ENCODE peak calls at places on chromosomes 6 and 20, in six cellular contexts. One of them, this sample, is unnamed.

GRCh38 chr6:53524455-53524815 is 20.5 kb downstream of the GCLC start:
- DNase-seq in aorta: no peak
- DNase-seq in psoas muscle: no peak
- DNase-seq in right cardiac atrium: no peak
- DNase-seq in tibial nerve: no peak
- DNase-seq in adipocyte: peak; percentile 65
- DNase-seq in this sample: peak; percentile 33

GRCh38 chr6:118810420-118811027 is 83.4 kb upstream of the ASF1A start:
- DNase-seq in right cardiac atrium: no peak
- DNase-seq in adipocyte: no peak
- DNase-seq in psoas muscle: no peak
- DNase-seq in tibial nerve: no peak
- DNase-seq in aorta: no peak
- DNase-seq in this sample: no peak

GRCh38 chr6:150729188-150729748 is 129.6 kb downstream of the PLEKHG1 start:
- DNase-seq in tibial nerve: no peak
- DNase-seq in psoas muscle: no peak
- DNase-seq in adipocyte: no peak
- DNase-seq in right cardiac atrium: no peak
- DNase-seq in aorta: no peak
- DNase-seq in this sample: no peak

GRCh38 chr6:157645201-157645795 is 177.7 kb upstream of the SNX9 start:
- DNase-seq in right cardiac atrium: peak; percentile 41
- DNase-seq in psoas muscle: no peak
- DNase-seq in adipocyte: no peak
- DNase-seq in aorta: no peak
- DNase-seq in tibial nerve: no peak
- DNase-seq in this sample: no peak

GRCh38 chr20:51750037-51750769 is 18.0 kb downstream of the ATP9A start:
- DNase-seq in tibial nerve: peak; percentile 24
- DNase-seq in adipocyte: peak; percentile 81
- DNase-seq in right cardiac atrium: no peak
- DNase-seq in aorta: peak; percentile 93
- DNase-seq in psoas muscle: peak; percentile 73
- DNase-seq in this sample: peak; percentile 76

GRCh38 chr6:158011478-158011920 is 29.8 kb downstream of the SYNJ2 start:
- DNase-seq in aorta: no peak
- DNase-seq in psoas muscle: no peak
- DNase-seq in right cardiac atrium: no peak
- DNase-seq in adipocyte: no peak
- DNase-seq in tibial nerve: no peak
- DNase-seq in this sample: no peak

GRCh38 chr20:25382704-25383370 is 7.8 kb downstream of the ABHD12 start:
- DNase-seq in psoas muscle: no peak
- DNase-seq in adipocyte: no peak
- DNase-seq in right cardiac atrium: no peak
- DNase-seq in aorta: no peak
- DNase-seq in tibial nerve: no peak
- DNase-seq in this sample: no peak

GRCh38 chr20:46720019-46720418 is 10.6 kb downstream of the SLC2A10 start:
- DNase-seq in psoas muscle: no peak
- DNase-seq in right cardiac atrium: no peak
- DNase-seq in aorta: no peak
- DNase-seq in adipocyte: no peak
- DNase-seq in tibial nerve: no peak
- DNase-seq in this sample: no peak

GRCh38 chr6:15389079-15389758 is 143.3 kb downstream of the JARID2 start:
- DNase-seq in right cardiac atrium: peak; percentile 43
- DNase-seq in tibial nerve: no peak
- DNase-seq in adipocyte: peak; percentile 42
- DNase-seq in psoas muscle: no peak
- DNase-seq in aorta: no peak
- DNase-seq in this sample: no peak

GRCh38 chr6:89644864-89645263 is 6.3 kb upstream of the LYRM2 start:
- DNase-seq in right cardiac atrium: no peak
- DNase-seq in tibial nerve: no peak
- DNase-seq in aorta: no peak
- DNase-seq in adipocyte: no peak
- DNase-seq in psoas muscle: no peak
- DNase-seq in this sample: peak; percentile 69

GRCh38 chr6:113047148-113047547 is 700.0 kb downstream of the RFPL4B start:
- DNase-seq in right cardiac atrium: no peak
- DNase-seq in tibial nerve: no peak
- DNase-seq in aorta: no peak
- DNase-seq in adipocyte: peak; percentile 65
- DNase-seq in psoas muscle: no peak
- DNase-seq in this sample: no peak

GRCh38 chr6:3053231-3053508 is 15.1 kb upstream of the RIPK1 start:
- DNase-seq in aorta: no peak
- DNase-seq in psoas muscle: no peak
- DNase-seq in adipocyte: no peak
- DNase-seq in tibial nerve: no peak
- DNase-seq in right cardiac atrium: no peak
- DNase-seq in this sample: no peak

GRCh38 chr20:45882469-45883099 is 1.6 kb downstream of the ZSWIM1 start:
- DNase-seq in tibial nerve: no peak
- DNase-seq in psoas muscle: no peak
- DNase-seq in adipocyte: no peak
- DNase-seq in right cardiac atrium: no peak
- DNase-seq in aorta: no peak
- DNase-seq in this sample: no peak

GRCh38 chr6:161138545-161139303 is 135.1 kb downstream of the AGPAT4 start:
- DNase-seq in aorta: peak; percentile 66
- DNase-seq in psoas muscle: no peak
- DNase-seq in tibial nerve: no peak
- DNase-seq in right cardiac atrium: no peak
- DNase-seq in adipocyte: no peak
- DNase-seq in this sample: no peak

GRCh38 chr6:15927531-15928230 is 201.2 kb upstream of the MYLIP start:
- DNase-seq in tibial nerve: no peak
- DNase-seq in adipocyte: peak; percentile 68
- DNase-seq in psoas muscle: no peak
- DNase-seq in right cardiac atrium: no peak
- DNase-seq in aorta: no peak
- DNase-seq in this sample: peak; percentile 10

GRCh38 chr6:157611406-157611805 is 211.6 kb upstream of the SNX9 start:
- DNase-seq in right cardiac atrium: no peak
- DNase-seq in aorta: no peak
- DNase-seq in psoas muscle: no peak
- DNase-seq in tibial nerve: no peak
- DNase-seq in adipocyte: no peak
- DNase-seq in this sample: no peak

GRCh38 chr6:23006656-23007055 is 437.3 kb downstream of the HDGFL1 start:
- DNase-seq in psoas muscle: no peak
- DNase-seq in aorta: no peak
- DNase-seq in tibial nerve: no peak
- DNase-seq in adipocyte: no peak
- DNase-seq in right cardiac atrium: no peak
- DNase-seq in this sample: no peak

GRCh38 chr6:153367006-153367405 is 235.9 kb upstream of the RGS17 start:
- DNase-seq in psoas muscle: no peak
- DNase-seq in tibial nerve: no peak
- DNase-seq in adipocyte: no peak
- DNase-seq in aorta: no peak
- DNase-seq in right cardiac atrium: no peak
- DNase-seq in this sample: no peak

GRCh38 chr20:18412202-18412901 is 54.5 kb downstream of the DZANK1 start:
- DNase-seq in adipocyte: no peak
- DNase-seq in psoas muscle: no peak
- DNase-seq in right cardiac atrium: no peak
- DNase-seq in aorta: no peak
- DNase-seq in tibial nerve: no peak
- DNase-seq in this sample: no peak

GRCh38 chr6:7720346-7720745 is 5.6 kb upstream of the BMP6 start:
- DNase-seq in psoas muscle: no peak
- DNase-seq in right cardiac atrium: no peak
- DNase-seq in aorta: no peak
- DNase-seq in tibial nerve: no peak
- DNase-seq in adipocyte: no peak
- DNase-seq in this sample: no peak

GRCh38 chr6:90083891-90084290 is 189.6 kb downstream of the GJA10 start:
- DNase-seq in psoas muscle: no peak
- DNase-seq in tibial nerve: no peak
- DNase-seq in aorta: no peak
- DNase-seq in adipocyte: no peak
- DNase-seq in right cardiac atrium: no peak
- DNase-seq in this sample: no peak

GRCh38 chr20:46827718-46828458 is 66.8 kb upstream of the EYA2 start:
- DNase-seq in adipocyte: no peak
- DNase-seq in psoas muscle: no peak
- DNase-seq in right cardiac atrium: no peak
- DNase-seq in tibial nerve: no peak
- DNase-seq in aorta: no peak
- DNase-seq in this sample: no peak

GRCh38 chr6:13589801-13590200 is 15.4 kb downstream of the SIRT5 start:
- DNase-seq in aorta: no peak
- DNase-seq in adipocyte: no peak
- DNase-seq in tibial nerve: no peak
- DNase-seq in psoas muscle: no peak
- DNase-seq in right cardiac atrium: no peak
- DNase-seq in this sample: no peak

GRCh38 chr20:10078403-10078802 is 43.6 kb downstream of the ANKEF1 start:
- DNase-seq in right cardiac atrium: no peak
- DNase-seq in adipocyte: no peak
- DNase-seq in tibial nerve: no peak
- DNase-seq in aorta: no peak
- DNase-seq in psoas muscle: no peak
- DNase-seq in this sample: peak; percentile 10
- H3K4me1 ChIP-seq in right cardiac atrium: no peaks in the 10 kb centered on the region
- H3K4me1 ChIP-seq in adipocyte: peaks cover 62% of the 10 kb centered on the region
- H3K4me1 ChIP-seq in tibial nerve: no peaks in the 10 kb centered on the region
- H3K4me1 ChIP-seq in aorta: peaks cover 2% of the 10 kb centered on the region
- H3K4me1 ChIP-seq in psoas muscle: no peaks in the 10 kb centered on the region
- H3K4me1 ChIP-seq in this sample: no peaks in the 10 kb centered on the region

DNA sequence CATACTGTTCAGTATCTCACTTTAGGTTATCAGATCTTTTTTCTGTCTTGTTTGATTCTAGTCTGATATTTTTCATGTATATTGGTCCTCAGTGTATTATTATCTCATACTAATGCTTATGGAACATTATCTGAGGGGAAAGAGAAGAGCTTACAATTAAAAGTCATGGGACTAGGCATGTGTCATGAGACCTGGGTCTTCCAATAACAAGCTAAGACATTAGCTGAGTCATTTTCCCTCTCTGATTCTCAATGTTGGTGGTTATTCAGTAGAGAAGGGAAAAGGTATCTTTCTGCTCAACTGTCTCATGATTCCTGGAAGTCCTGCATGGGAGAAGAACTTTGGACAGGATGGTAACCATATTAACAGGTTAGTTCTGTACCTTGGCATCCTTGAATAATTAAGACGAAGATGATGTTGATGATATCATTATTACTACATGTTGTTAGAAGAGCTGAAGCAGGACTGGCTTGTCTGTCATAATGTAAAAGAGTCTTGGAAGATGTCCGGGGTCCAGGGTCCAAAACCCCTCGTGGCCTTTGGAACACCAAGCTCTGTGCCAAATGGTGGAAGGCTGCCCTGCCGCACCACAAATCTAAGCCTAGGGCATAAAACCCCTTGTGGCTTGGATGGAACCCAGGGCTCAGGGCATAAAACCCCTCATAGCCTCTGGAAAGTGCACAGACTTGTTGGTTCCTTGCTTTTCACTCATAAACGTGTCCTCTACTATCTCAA is 19.1 kb downstream of the TRIM38 start:
- DNase-seq in right cardiac atrium: no peak
- DNase-seq in psoas muscle: no peak
- DNase-seq in tibial nerve: no peak
- DNase-seq in aorta: no peak
- DNase-seq in adipocyte: no peak
- DNase-seq in this sample: no peak
- H3K4me1 ChIP-seq in right cardiac atrium: no peaks in the 10 kb centered on the region
- H3K4me1 ChIP-seq in psoas muscle: no peaks in the 10 kb centered on the region
- H3K4me1 ChIP-seq in tibial nerve: no peaks in the 10 kb centered on the region
- H3K4me1 ChIP-seq in aorta: no peaks in the 10 kb centered on the region
- H3K4me1 ChIP-seq in adipocyte: peaks cover 9% of the 10 kb centered on the region
- H3K4me1 ChIP-seq in this sample: no peaks in the 10 kb centered on the region

DNA sequence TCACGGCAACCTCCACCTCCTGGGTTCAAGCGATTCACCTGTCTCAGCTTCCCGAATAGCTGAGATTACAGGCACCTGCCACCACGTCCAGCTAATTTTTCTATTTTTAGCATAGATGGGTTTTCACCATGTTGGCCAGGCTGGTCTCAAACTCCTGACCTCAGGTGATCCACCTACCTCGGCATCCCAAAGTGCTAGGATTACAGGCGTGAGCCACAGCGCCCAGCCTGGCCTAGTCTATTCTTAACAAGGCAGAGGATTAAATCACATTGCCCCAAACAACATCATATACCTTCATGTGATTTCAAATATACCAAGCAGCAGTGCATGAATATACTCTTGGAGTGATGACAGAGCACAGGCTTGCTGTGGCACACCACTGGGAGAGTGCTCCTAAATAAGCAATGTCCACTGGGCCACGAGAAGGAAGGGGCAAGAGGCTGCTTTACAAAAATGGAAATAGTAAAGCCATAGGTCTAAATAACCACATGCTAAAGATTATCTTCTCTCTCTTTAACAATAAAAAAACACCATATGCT is 76.6 kb upstream of the TULP1 start:
- DNase-seq in psoas muscle: no peak
- DNase-seq in aorta: no peak
- DNase-seq in adipocyte: no peak
- DNase-seq in tibial nerve: no peak
- DNase-seq in right cardiac atrium: no peak
- DNase-seq in this sample: no peak
- H3K4me1 ChIP-seq in psoas muscle: peaks cover 94% of the 10 kb centered on the region
- H3K4me1 ChIP-seq in aorta: peaks cover 9% of the 10 kb centered on the region
- H3K4me1 ChIP-seq in adipocyte: peaks cover 85% of the 10 kb centered on the region
- H3K4me1 ChIP-seq in tibial nerve: peaks cover 88% of the 10 kb centered on the region
- H3K4me1 ChIP-seq in right cardiac atrium: peaks cover 27% of the 10 kb centered on the region
- H3K4me1 ChIP-seq in this sample: no peaks in the 10 kb centered on the region

GRCh38 chr6:111782161-111782809 is 91.0 kb downstream of the FYN start:
- DNase-seq in right cardiac atrium: no peak
- DNase-seq in adipocyte: no peak
- DNase-seq in psoas muscle: no peak
- DNase-seq in tibial nerve: no peak
- DNase-seq in aorta: no peak
- DNase-seq in this sample: no peak
- H3K4me1 ChIP-seq in right cardiac atrium: peaks cover 25% of the 10 kb centered on the region
- H3K4me1 ChIP-seq in adipocyte: peaks cover 24% of the 10 kb centered on the region
- H3K4me1 ChIP-seq in psoas muscle: peaks cover 11% of the 10 kb centered on the region
- H3K4me1 ChIP-seq in tibial nerve: peaks cover 17% of the 10 kb centered on the region
- H3K4me1 ChIP-seq in aorta: peaks cover 4% of the 10 kb centered on the region
- H3K4me1 ChIP-seq in this sample: peaks cover 4% of the 10 kb centered on the region

DNA sequence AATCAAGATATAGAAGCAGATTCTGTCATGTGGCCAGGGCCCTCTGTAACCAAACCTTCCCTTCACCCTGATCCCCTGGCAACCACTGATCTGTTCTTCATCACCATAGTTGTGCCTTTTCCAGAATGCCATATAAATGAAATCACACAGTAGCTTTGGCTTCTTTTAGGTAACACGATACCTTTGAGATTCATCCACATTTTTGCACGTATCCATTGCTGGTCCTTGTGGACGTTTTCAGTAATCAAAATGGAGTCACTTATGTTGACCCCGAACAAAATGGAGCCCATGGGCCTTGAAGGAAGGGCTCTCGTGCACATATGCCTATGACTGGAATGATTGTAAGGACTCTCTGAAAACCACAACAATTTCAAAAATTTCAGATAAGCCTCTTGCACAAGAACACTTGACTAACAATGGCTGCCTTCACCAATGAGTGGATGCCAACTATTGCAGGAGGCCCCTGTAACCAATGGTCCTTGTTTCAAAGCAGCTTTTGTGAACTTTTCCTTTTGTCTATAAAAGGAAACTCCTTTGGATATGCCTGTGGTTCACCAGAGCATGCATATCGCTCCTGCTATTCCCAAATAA is 84.3 kb upstream of the RALY start:
- DNase-seq in right cardiac atrium: no peak
- DNase-seq in adipocyte: peak; percentile 95
- DNase-seq in psoas muscle: no peak
- DNase-seq in tibial nerve: no peak
- DNase-seq in aorta: no peak
- DNase-seq in this sample: peak; percentile 95
- H3K4me1 ChIP-seq in right cardiac atrium: peaks cover 8% of the 10 kb centered on the region
- H3K4me1 ChIP-seq in adipocyte: peaks cover 34% of the 10 kb centered on the region
- H3K4me1 ChIP-seq in psoas muscle: peaks cover 4% of the 10 kb centered on the region
- H3K4me1 ChIP-seq in tibial nerve: no peaks in the 10 kb centered on the region
- H3K4me1 ChIP-seq in aorta: peaks cover 7% of the 10 kb centered on the region
- H3K4me1 ChIP-seq in this sample: peaks cover 24% of the 10 kb centered on the region